ENCODE peak calls at places on chromosomes 3 and 15, in ten cellular contexts. V is effector CD4-positive, alpha-beta T cell; A is Right ventricle myocardium superior; Q is endothelial cell of umbilical vein; K is AG08395; D is NCI-H345; R is heart right ventricle; T is GM03348; W is IMR-90; U is lung microvascular endothelial cell. N is an unnamed sample.

GRCh38 chr3:119658994-119659393 is 1.4 kb downstream of the POPDC2 start:
- DNase-seq in V (no peak), A (no peak), Q (no peak), K (no peak), D (no peak), R (no peak), T (no peak), W (no peak), U (no peak), N (no peak)

GRCh38 chr15:92277776-92278175 is 115.9 kb upstream of the ST8SIA2 start:
- DNase-seq in V (no peak), A (no peak), Q (no peak), K (peak), D (peak), R (no peak), T (peak), W (no peak), U (peak), N (no peak)

GRCh38 chr3:10721101-10721500 is 94.9 kb upstream of the SLC6A11 start:
- DNase-seq in V (no peak), A (no peak), Q (no peak), K (no peak), D (no peak), R (no peak), T (no peak), W (no peak), U (no peak), N (no peak)

GRCh38 chr15:66046326-66046725 is 177.0 kb downstream of the RAB11A start:
- DNase-seq in V (no peak), A (no peak), Q (no peak), K (no peak), D (no peak), R (no peak), T (no peak), W (no peak), U (no peak), N (no peak)

GRCh38 chr3:195900426-195901355 is 7.7 kb downstream of the TNK2 start:
- DNase-seq in V (no peak), A (peak), Q (no peak), K (peak), D (no peak), R (peak), T (peak), W (peak), U (peak), N (no peak)

GRCh38 chr15:71103102-71103676 is 12.1 kb upstream of the THSD4 start:
- DNase-seq in V (no peak), A (peak), Q (peak), K (peak), D (no peak), R (no peak), T (peak), W (peak), U (peak), N (no peak)

GRCh38 chr3:13772885-13773745 is 106.8 kb downstream of the WNT7A start:
- DNase-seq in V (no peak), A (no peak), Q (no peak), K (no peak), D (no peak), R (no peak), T (no peak), W (no peak), U (no peak), N (no peak)

GRCh38 chr15:43922021-43922420 is 95.2 kb downstream of the WDR76 start:
- DNase-seq in V (no peak), A (no peak), Q (no peak), K (no peak), D (no peak), R (no peak), T (no peak), W (peak), U (no peak), N (no peak)

GRCh38 chr15:41629436-41629835 is 30.8 kb upstream of the MGA start:
- DNase-seq in V (no peak), A (no peak), Q (no peak), K (no peak), D (no peak), R (no peak), T (no peak), W (no peak), U (no peak), N (no peak)

GRCh38 chr3:128275316-128276150 is 122.3 kb downstream of the EEFSEC start:
- DNase-seq in V (no peak), A (no peak), Q (no peak), K (no peak), D (no peak), R (no peak), T (no peak), W (peak), U (no peak), N (no peak)

GRCh38 chr3:54873059-54873695 is 54.7 kb downstream of the LRTM1 start:
- DNase-seq in V (no peak), A (no peak), Q (no peak), K (no peak), D (no peak), R (no peak), T (no peak), W (peak), U (no peak), N (no peak)

GRCh38 chr3:33403756-33404155 is 36.4 kb downstream of the UBP1 start:
- DNase-seq in V (no peak), A (no peak), Q (no peak), K (no peak), D (no peak), R (no peak), T (no peak), W (peak), U (no peak), N (no peak)

GRCh38 chr3:58800940-58801339 is 134.4 kb upstream of the FAM3D start:
- DNase-seq in V (no peak), A (no peak), Q (peak), K (no peak), D (no peak), R (no peak), T (no peak), W (no peak), U (no peak), N (no peak)

GRCh38 chr3:14007006-14007405 is 117.7 kb downstream of the CHCHD4 start:
- DNase-seq in V (no peak), A (no peak), Q (no peak), K (no peak), D (no peak), R (no peak), T (no peak), W (no peak), U (no peak), N (no peak)

GRCh38 chr3:79236488-79236887 is 531.3 kb downstream of the ROBO1 start:
- DNase-seq in V (no peak), A (no peak), Q (no peak), K (no peak), D (no peak), R (no peak), T (no peak), W (peak), U (no peak), N (no peak)

GRCh38 chr3:59127071-59127470 is 77.2 kb upstream of the CFAP20DC start:
- DNase-seq in V (no peak), A (no peak), Q (no peak), K (peak), D (no peak), R (no peak), T (peak), W (peak), U (no peak), N (no peak)

GRCh38 chr3:185701891-185702563 is 115.9 kb downstream of the SENP2 start:
- DNase-seq in V (no peak), A (no peak), Q (no peak), K (no peak), D (no peak), R (no peak), T (no peak), W (no peak), U (peak), N (no peak)

GRCh38 chr15:62066663-62067447 is at the start of gene C2CD4A:
- DNase-seq in V (peak), A (peak), Q (peak), K (no peak), D (peak), R (peak), T (peak), W (peak), U (peak), N (peak)

GRCh38 chr3:195182470-195182795 is 88.5 kb downstream of the XXYLT1 start:
- DNase-seq in V (no peak), A (no peak), Q (peak), K (peak), D (no peak), R (no peak), T (peak), W (peak), U (peak), N (no peak)

N was measured in pancreas.